ENCODE peak calls at places on chromosomes 7 and 10, in five cellular contexts. One of them, this sample, is unnamed.
A peak's percentile ranks its signal among the peaks of the same experiment; 100 is the strongest.

GRCh38 chr7:149680316-149681025 is 92.9 kb downstream of the ZNF467 start:
- DNase-seq in hepatocyte: no peak
- DNase-seq in fibroblast of the aortic adventitia: peak; percentile 43
- DNase-seq in AG09309: no peak
- DNase-seq in breast epithelium: no peak
- DNase-seq in this sample: no peak

GRCh38 chr7:98571006-98571405 is 46.1 kb upstream of the NPTX2 start:
- DNase-seq in fibroblast of the aortic adventitia: no peak
- DNase-seq in AG09309: no peak
- DNase-seq in breast epithelium: no peak
- DNase-seq in hepatocyte: no peak
- DNase-seq in this sample: no peak

GRCh38 chr7:192035-192649 is at the start of gene FAM20C:
- DNase-seq in AG09309: no peak
- DNase-seq in hepatocyte: peak; percentile 94
- DNase-seq in breast epithelium: peak; percentile 74
- DNase-seq in fibroblast of the aortic adventitia: peak; percentile 80
- DNase-seq in this sample: no peak

GRCh38 chr10:44463511-44464121 is 78.7 kb upstream of the CXCL12 start:
- DNase-seq in breast epithelium: no peak
- DNase-seq in fibroblast of the aortic adventitia: peak; percentile 95
- DNase-seq in hepatocyte: no peak
- DNase-seq in AG09309: peak; percentile 80
- DNase-seq in this sample: no peak

GRCh38 chr10:33341638-33342037 is 7.2 kb upstream of the NRP1 start:
- DNase-seq in breast epithelium: no peak
- DNase-seq in hepatocyte: no peak
- DNase-seq in AG09309: no peak
- DNase-seq in fibroblast of the aortic adventitia: peak; percentile 66
- DNase-seq in this sample: no peak

GRCh38 chr7:104679085-104679484 is 334.9 kb upstream of the KMT2E start:
- DNase-seq in hepatocyte: no peak
- DNase-seq in AG09309: no peak
- DNase-seq in breast epithelium: no peak
- DNase-seq in fibroblast of the aortic adventitia: no peak
- DNase-seq in this sample: no peak

GRCh38 chr7:29987821-29988317 is 1.7 kb downstream of the SCRN1 start:
- DNase-seq in breast epithelium: no peak
- DNase-seq in hepatocyte: peak; percentile 68
- DNase-seq in fibroblast of the aortic adventitia: peak; percentile 90
- DNase-seq in AG09309: peak; percentile 42
- DNase-seq in this sample: no peak

GRCh38 chr7:22564511-22565045 is 64.6 kb upstream of the STEAP1B start:
- DNase-seq in breast epithelium: no peak
- DNase-seq in hepatocyte: no peak
- DNase-seq in fibroblast of the aortic adventitia: peak; percentile 97
- DNase-seq in AG09309: peak; percentile 86
- DNase-seq in this sample: no peak

GRCh38 chr10:50316695-50317648 is 65.7 kb upstream of the ASAH2 start:
- DNase-seq in hepatocyte: no peak
- DNase-seq in fibroblast of the aortic adventitia: no peak
- DNase-seq in breast epithelium: no peak
- DNase-seq in AG09309: no peak
- DNase-seq in this sample: no peak

GRCh38 chr7:66281678-66282593 is 76.8 kb downstream of the TPST1 start:
- DNase-seq in AG09309: peak; percentile 94
- DNase-seq in fibroblast of the aortic adventitia: peak; percentile 96
- DNase-seq in hepatocyte: peak; percentile 27
- DNase-seq in breast epithelium: no peak
- DNase-seq in this sample: no peak

GRCh38 chr7:32427769-32428291 is 62.4 kb downstream of the LSM5 start:
- DNase-seq in hepatocyte: peak; percentile 93
- DNase-seq in breast epithelium: peak; percentile 55
- DNase-seq in fibroblast of the aortic adventitia: peak; percentile 77
- DNase-seq in AG09309: no peak
- DNase-seq in this sample: peak; percentile 95

GRCh38 chr7:123237-123636 is 69.1 kb upstream of the FAM20C start:
- DNase-seq in breast epithelium: no peak
- DNase-seq in AG09309: no peak
- DNase-seq in fibroblast of the aortic adventitia: no peak
- DNase-seq in hepatocyte: no peak
- DNase-seq in this sample: no peak

GRCh38 chr10:119207713-119208552 is 562 bp downstream of the GRK5 start:
- DNase-seq in AG09309: no peak
- DNase-seq in breast epithelium: no peak
- DNase-seq in fibroblast of the aortic adventitia: peak; percentile 75
- DNase-seq in hepatocyte: peak; percentile 73
- DNase-seq in this sample: peak; percentile 95

GRCh38 chr10:34918896-34919295 is 103.8 kb upstream of the PARD3 start:
- DNase-seq in breast epithelium: no peak
- DNase-seq in fibroblast of the aortic adventitia: no peak
- DNase-seq in hepatocyte: no peak
- DNase-seq in AG09309: no peak
- DNase-seq in this sample: no peak

GRCh38 chr10:128180843-128181242 is 54.6 kb upstream of the MKI67 start:
- DNase-seq in hepatocyte: no peak
- DNase-seq in fibroblast of the aortic adventitia: no peak
- DNase-seq in AG09309: no peak
- DNase-seq in breast epithelium: no peak
- DNase-seq in this sample: no peak

GRCh38 chr10:102635377-102635776 is 8.9 kb upstream of the TRIM8 start:
- DNase-seq in AG09309: no peak
- DNase-seq in hepatocyte: no peak
- DNase-seq in fibroblast of the aortic adventitia: no peak
- DNase-seq in breast epithelium: no peak
- DNase-seq in this sample: no peak

GRCh38 chr7:129134356-129134972 is 10.0 kb upstream of the TSPAN33 start:
- DNase-seq in AG09309: no peak
- DNase-seq in breast epithelium: no peak
- DNase-seq in fibroblast of the aortic adventitia: no peak
- DNase-seq in hepatocyte: no peak
- DNase-seq in this sample: no peak

GRCh38 chr10:131093795-131094366 is 217.6 kb downstream of the TCERG1L start:
- DNase-seq in hepatocyte: no peak
- DNase-seq in AG09309: no peak
- DNase-seq in breast epithelium: no peak
- DNase-seq in fibroblast of the aortic adventitia: no peak
- DNase-seq in this sample: no peak

GRCh38 chr10:98415710-98416077 is 712 bp upstream of the PYROXD2 start:
- DNase-seq in breast epithelium: no peak
- DNase-seq in hepatocyte: no peak
- DNase-seq in AG09309: no peak
- DNase-seq in fibroblast of the aortic adventitia: peak; percentile 37
- DNase-seq in this sample: no peak

GRCh38 chr10:70035531-70035930 is 17.1 kb upstream of the MACROH2A2 start:
- DNase-seq in fibroblast of the aortic adventitia: no peak
- DNase-seq in breast epithelium: no peak
- DNase-seq in AG09309: no peak
- DNase-seq in hepatocyte: no peak
- DNase-seq in this sample: no peak

GRCh38 chr7:1418505-1419309 is 40.6 kb downstream of the MICALL2 start:
- DNase-seq in fibroblast of the aortic adventitia: peak; percentile 28
- DNase-seq in breast epithelium: no peak
- DNase-seq in AG09309: no peak
- DNase-seq in hepatocyte: no peak
- DNase-seq in this sample: no peak

GRCh38 chr10:17151716-17152115 is 22.1 kb upstream of the CUBN start:
- DNase-seq in hepatocyte: no peak
- DNase-seq in fibroblast of the aortic adventitia: no peak
- DNase-seq in breast epithelium: no peak
- DNase-seq in AG09309: no peak
- DNase-seq in this sample: no peak

GRCh38 chr7:55272328-55272727 is 92.8 kb upstream of the LANCL2 start:
- DNase-seq in hepatocyte: no peak
- DNase-seq in AG09309: no peak
- DNase-seq in breast epithelium: no peak
- DNase-seq in fibroblast of the aortic adventitia: no peak
- DNase-seq in this sample: no peak

GRCh38 chr7:55271661-55272060 is 93.5 kb upstream of the LANCL2 start:
- DNase-seq in AG09309: no peak
- DNase-seq in fibroblast of the aortic adventitia: no peak
- DNase-seq in breast epithelium: no peak
- DNase-seq in hepatocyte: no peak
- DNase-seq in this sample: no peak

GRCh38 chr7:55273186-55273980 is 91.8 kb upstream of the LANCL2 start:
- DNase-seq in breast epithelium: no peak
- DNase-seq in AG09309: no peak
- DNase-seq in hepatocyte: no peak
- DNase-seq in fibroblast of the aortic adventitia: no peak
- DNase-seq in this sample: no peak

GRCh38 chr7:55274156-55274555 is 91.0 kb upstream of the LANCL2 start:
- DNase-seq in breast epithelium: no peak
- DNase-seq in AG09309: no peak
- DNase-seq in hepatocyte: no peak
- DNase-seq in fibroblast of the aortic adventitia: no peak
- DNase-seq in this sample: no peak

GRCh38 chr7:55271069-55271468 is 94.1 kb upstream of the LANCL2 start:
- DNase-seq in fibroblast of the aortic adventitia: peak; percentile 28
- DNase-seq in AG09309: no peak
- DNase-seq in breast epithelium: no peak
- DNase-seq in hepatocyte: no peak
- DNase-seq in this sample: no peak
- TF ChIP-seq CTCF in fibroblast of the aortic adventitia: peak; percentile 61
- TF ChIP-seq CTCF in AG09309: peak; percentile 80
- TF ChIP-seq CTCF in breast epithelium: no peak
- TF ChIP-seq CTCF in hepatocyte: peak; percentile 32
- TF ChIP-seq CTCF in this sample: peak; percentile 74

GRCh38 chr7:124261710-124262109 is 228.8 kb upstream of the TMEM229A start:
- DNase-seq in hepatocyte: no peak
- DNase-seq in fibroblast of the aortic adventitia: no peak
- DNase-seq in AG09309: no peak
- DNase-seq in breast epithelium: no peak
- DNase-seq in this sample: no peak

GRCh38 chr7:124267154-124267553 is 234.3 kb upstream of the TMEM229A start:
- DNase-seq in hepatocyte: no peak
- DNase-seq in AG09309: no peak
- DNase-seq in breast epithelium: no peak
- DNase-seq in fibroblast of the aortic adventitia: no peak
- DNase-seq in this sample: no peak

GRCh38 chr7:124257638-124258308 is 224.9 kb upstream of the TMEM229A start:
- DNase-seq in fibroblast of the aortic adventitia: no peak
- DNase-seq in breast epithelium: no peak
- DNase-seq in hepatocyte: no peak
- DNase-seq in AG09309: no peak
- DNase-seq in this sample: no peak

DNA sequence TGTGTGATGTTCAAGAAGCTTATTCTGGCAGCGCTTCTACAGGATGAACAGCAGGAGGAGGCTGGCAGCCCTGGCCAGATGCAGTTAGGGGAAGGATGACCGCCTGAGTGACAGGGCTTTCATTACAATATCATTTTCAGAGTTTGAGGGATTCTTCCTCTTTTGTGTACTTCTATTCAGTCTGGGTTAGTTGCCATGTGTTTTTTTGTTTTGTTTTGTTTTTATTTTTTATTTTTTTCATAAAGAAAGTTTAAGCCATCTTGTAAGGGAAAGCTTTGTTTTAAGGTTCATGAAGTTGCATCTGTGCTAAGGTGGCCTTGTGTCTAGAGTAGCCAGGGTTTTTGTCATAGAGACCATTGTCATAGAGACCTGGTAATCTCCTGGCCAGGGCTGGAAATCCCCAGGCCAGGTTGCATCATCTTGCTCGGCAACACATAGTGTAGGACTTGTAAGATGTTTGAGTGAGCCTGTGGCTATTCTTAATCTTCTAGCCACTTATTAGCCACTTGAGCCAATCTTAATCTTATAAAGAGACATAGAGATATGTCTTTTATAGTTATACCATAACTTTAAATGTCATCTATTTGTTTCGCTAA is 230.5 kb upstream of the TMEM229A start:
- DNase-seq in breast epithelium: no peak
- DNase-seq in AG09309: no peak
- DNase-seq in hepatocyte: peak; percentile 7
- DNase-seq in fibroblast of the aortic adventitia: peak; percentile 1
- DNase-seq in this sample: no peak
- TF ChIP-seq CTCF in breast epithelium: no peak
- TF ChIP-seq CTCF in AG09309: no peak
- TF ChIP-seq CTCF in hepatocyte: no peak
- TF ChIP-seq CTCF in fibroblast of the aortic adventitia: no peak
- TF ChIP-seq CTCF in this sample: no peak

DNA sequence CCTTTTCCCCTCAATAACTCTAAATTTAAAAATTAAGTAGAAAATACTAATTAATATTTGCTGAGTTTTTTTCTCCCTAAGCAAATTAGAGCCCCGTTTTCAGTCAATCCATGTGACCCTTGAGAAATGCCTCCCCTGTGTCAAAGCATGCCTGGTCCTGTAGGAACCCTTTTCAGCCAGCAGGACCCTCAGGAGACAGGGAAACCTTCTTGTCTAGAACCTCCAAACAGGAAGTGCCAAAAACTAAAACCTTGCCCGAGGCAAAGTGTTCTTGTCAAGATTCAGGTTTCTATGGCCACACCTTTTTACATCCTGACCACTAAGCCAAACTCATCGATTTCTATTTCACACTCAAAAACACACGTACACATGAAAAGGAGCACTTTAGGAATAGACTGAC is 60.1 kb upstream of the NFE2L3 start:
- DNase-seq in hepatocyte: no peak
- DNase-seq in breast epithelium: no peak
- DNase-seq in fibroblast of the aortic adventitia: peak; percentile 7
- DNase-seq in AG09309: no peak
- DNase-seq in this sample: no peak
- TF ChIP-seq CTCF in hepatocyte: no peak
- TF ChIP-seq CTCF in breast epithelium: peak; percentile 13
- TF ChIP-seq CTCF in fibroblast of the aortic adventitia: peak; percentile 35
- TF ChIP-seq CTCF in AG09309: no peak
- TF ChIP-seq CTCF in this sample: no peak

GRCh38 chr7:132930881-132931280 is 151.0 kb downstream of the CHCHD3 start:
- DNase-seq in hepatocyte: no peak
- DNase-seq in fibroblast of the aortic adventitia: no peak
- DNase-seq in AG09309: no peak
- DNase-seq in breast epithelium: no peak
- DNase-seq in this sample: no peak
- TF ChIP-seq CTCF in hepatocyte: peak; percentile 33
- TF ChIP-seq CTCF in fibroblast of the aortic adventitia: no peak
- TF ChIP-seq CTCF in AG09309: peak; percentile 10
- TF ChIP-seq CTCF in breast epithelium: no peak
- TF ChIP-seq CTCF in this sample: peak; percentile 70